ENCODE peak calls at places on chromosomes 12 and 14, in nine cellular contexts. C is PC-9, D is tibial artery, Q is AG09309, M is AG10803, O is WTC11, P is GM13977, W is astrocyte of the cerebellum, J is cardiac muscle cell. I is an unnamed sample.

GRCh38 chr14:92866181-92866752 is 56.7 kb upstream of the CHGA start:
- DNase-seq in J (no peak), C (no peak), O (no peak), D (no peak), P (no peak), W (no peak), Q (no peak), M (no peak), I (no peak)

GRCh38 chr14:69685716-69686115 is 74.3 kb downstream of the SUSD6 start:
- DNase-seq in W (peak; percentile 65), M (peak; percentile 61), C (no peak), O (no peak), P (no peak), Q (no peak), J (peak; percentile 81), D (peak; percentile 65), I (no peak)

GRCh38 chr12:32217354-32218310 is 111.0 kb downstream of the BICD1 start:
- DNase-seq in D (peak; percentile 35), J (peak; percentile 55), C (no peak), M (peak; percentile 89), Q (peak; percentile 46), O (no peak), W (peak; percentile 58), P (no peak), I (peak; percentile 32)

GRCh38 chr14:32468955-32469354 is 139.9 kb downstream of the AKAP6 start:
- DNase-seq in P (no peak), O (no peak), D (peak; percentile 31), W (peak; percentile 23), C (peak; percentile 19), J (peak; percentile 86), Q (no peak), M (peak; percentile 93), I (no peak)

GRCh38 chr12:42199007-42199406 is 39.0 kb downstream of the YAF2 start:
- DNase-seq in M (no peak), D (no peak), Q (no peak), P (no peak), C (no peak), W (no peak), J (no peak), O (no peak), I (no peak)

GRCh38 chr14:50335389-50335788 is 23.3 kb downstream of the DMAC2L start:
- DNase-seq in C (no peak), O (peak; percentile 33), D (peak; percentile 72), Q (no peak), P (no peak), M (peak; percentile 59), J (peak; percentile 82), W (peak; percentile 74), I (no peak)

GRCh38 chr14:77128414-77128891 is 13.1 kb downstream of the ZDHHC22 start:
- DNase-seq in C (peak; percentile 65), W (peak; percentile 22), D (no peak), J (no peak), O (no peak), P (no peak), M (no peak), Q (no peak), I (no peak)

GRCh38 chr12:55715833-55716581 is at the start of gene BLOC1S1:
- DNase-seq in O (peak; percentile 96), C (peak; percentile 92), D (peak; percentile 93), Q (peak; percentile 63), M (peak; percentile 93), W (peak; percentile 82), P (peak; percentile 94), J (peak; percentile 94), I (peak; percentile 86)

GRCh38 chr12:5745251-5745888 is 199.7 kb downstream of the ANO2 start:
- DNase-seq in O (peak; percentile 91), P (peak; percentile 59), M (peak; percentile 66), D (peak; percentile 74), Q (peak; percentile 25), C (peak; percentile 49), J (peak; percentile 53), W (peak; percentile 9), I (peak; percentile 20)

GRCh38 chr12:105738036-105738435 is 400.7 kb downstream of the NUAK1 start:
- DNase-seq in P (no peak), D (peak; percentile 55), Q (no peak), O (no peak), C (no peak), J (peak; percentile 82), M (peak; percentile 54), W (no peak), I (peak; percentile 16)

GRCh38 chr14:105168496-105168978 is at the start of gene JAG2:
- DNase-seq in D (no peak), J (peak; percentile 24), O (peak; percentile 70), W (no peak), M (no peak), C (peak; percentile 52), Q (no peak), P (peak; percentile 84), I (no peak)

GRCh38 chr14:47020500-47020899 is 368.9 kb upstream of the RPL10L start:
- DNase-seq in C (no peak), D (no peak), Q (no peak), W (no peak), P (no peak), O (no peak), M (no peak), J (no peak), I (no peak)

GRCh38 chr14:69752773-69753172 is 14.2 kb upstream of the SRSF5 start:
- DNase-seq in D (no peak), J (no peak), P (no peak), W (no peak), C (no peak), M (no peak), Q (no peak), O (no peak), I (no peak)

GRCh38 chr14:103811189-103811588 is 36.2 kb downstream of the PPP1R13B start:
- DNase-seq in O (no peak), J (no peak), Q (no peak), D (no peak), M (no peak), W (no peak), C (no peak), P (no peak), I (no peak)

GRCh38 chr14:103805708-103806107 is 41.7 kb downstream of the PPP1R13B start:
- DNase-seq in D (no peak), J (no peak), W (no peak), Q (no peak), C (no peak), O (no peak), P (no peak), M (peak; percentile 19), I (no peak)

GRCh38 chr14:103803661-103804060 is 43.7 kb downstream of the PPP1R13B start:
- DNase-seq in Q (peak; percentile 23), W (no peak), C (no peak), O (no peak), M (peak; percentile 31), D (no peak), J (peak; percentile 20), P (no peak), I (no peak)

GRCh38 chr14:103806805-103807204 is 40.6 kb downstream of the PPP1R13B start:
- DNase-seq in J (no peak), C (no peak), M (no peak), O (no peak), W (no peak), Q (no peak), P (peak; percentile 40), D (no peak), I (no peak)

GRCh38 chr14:103808403-103809001 is 38.9 kb downstream of the PPP1R13B start:
- DNase-seq in D (peak; percentile 66), M (peak; percentile 71), P (peak; percentile 49), O (peak; percentile 82), C (peak; percentile 69), J (peak; percentile 86), W (peak; percentile 64), Q (no peak), I (peak; percentile 20)
- TF ChIP-seq CTCF in D (peak; percentile 69), M (peak; percentile 91), P (peak; percentile 86), O (peak; percentile 59), C (peak; percentile 92), J (peak; percentile 84), W (peak; percentile 92), Q (peak; percentile 85), I (peak; percentile 84)

GRCh38 chr12:1171657-1172056 is 180.6 kb downstream of the ERC1 start:
- DNase-seq in J (no peak), M (no peak), C (peak; percentile 47), O (no peak), Q (no peak), D (no peak), W (no peak), P (no peak), I (no peak)
- TF ChIP-seq CTCF in J (no peak), M (no peak), C (no peak), O (no peak), Q (no peak), D (no peak), W (no peak), P (no peak), I (no peak)

DNA sequence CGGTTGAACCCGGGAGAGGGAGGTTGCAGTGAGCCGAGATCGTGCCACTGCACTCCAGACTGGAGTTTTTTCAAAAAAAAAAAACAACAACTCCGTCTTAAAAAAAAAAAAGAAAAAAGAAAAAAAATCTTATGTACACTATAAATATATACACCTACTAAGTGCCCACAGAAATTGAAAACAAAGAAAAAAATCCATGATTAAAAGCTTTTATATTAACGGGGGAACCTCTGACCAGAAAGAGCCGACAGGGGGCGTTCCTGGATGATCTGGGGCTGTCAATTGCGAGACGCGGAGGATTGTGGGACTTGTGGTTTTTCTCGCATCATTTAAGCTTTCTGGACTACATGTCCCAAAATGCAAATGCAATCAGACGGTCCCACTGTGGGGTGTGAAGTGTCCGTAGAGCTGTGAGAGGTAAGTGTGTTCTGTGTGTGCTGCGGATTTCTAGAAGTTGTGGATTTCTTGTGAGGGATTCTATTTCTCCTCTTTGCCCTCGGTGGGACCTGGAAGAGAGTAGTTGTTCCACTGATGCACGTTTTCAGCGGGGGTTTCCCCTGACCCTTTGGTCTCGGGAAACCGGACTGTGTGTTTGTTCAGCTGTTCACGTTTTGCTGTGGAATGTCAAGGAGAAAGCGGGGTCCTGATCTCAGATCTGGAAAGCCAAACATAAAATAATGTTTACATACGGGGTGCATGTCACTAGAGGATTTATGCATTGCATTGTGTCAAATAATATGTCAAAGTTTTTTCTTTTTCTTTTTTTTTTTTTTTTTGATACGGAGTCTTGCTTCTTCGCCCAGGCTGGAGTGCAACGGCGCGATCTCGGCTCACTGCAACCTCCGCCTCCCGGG is at the start of gene SIRT4:
- DNase-seq in O (peak; percentile 89), J (peak; percentile 96), P (peak; percentile 93), W (peak; percentile 92), Q (peak; percentile 75), M (peak; percentile 92), D (peak; percentile 95), C (peak; percentile 78), I (peak; percentile 85)
- TF ChIP-seq CTCF in O (peak; percentile 52), J (peak; percentile 88), P (peak; percentile 72), W (peak; percentile 92), Q (peak; percentile 79), M (peak; percentile 85), D (peak; percentile 64), C (peak; percentile 85), I (peak; percentile 80)

DNA sequence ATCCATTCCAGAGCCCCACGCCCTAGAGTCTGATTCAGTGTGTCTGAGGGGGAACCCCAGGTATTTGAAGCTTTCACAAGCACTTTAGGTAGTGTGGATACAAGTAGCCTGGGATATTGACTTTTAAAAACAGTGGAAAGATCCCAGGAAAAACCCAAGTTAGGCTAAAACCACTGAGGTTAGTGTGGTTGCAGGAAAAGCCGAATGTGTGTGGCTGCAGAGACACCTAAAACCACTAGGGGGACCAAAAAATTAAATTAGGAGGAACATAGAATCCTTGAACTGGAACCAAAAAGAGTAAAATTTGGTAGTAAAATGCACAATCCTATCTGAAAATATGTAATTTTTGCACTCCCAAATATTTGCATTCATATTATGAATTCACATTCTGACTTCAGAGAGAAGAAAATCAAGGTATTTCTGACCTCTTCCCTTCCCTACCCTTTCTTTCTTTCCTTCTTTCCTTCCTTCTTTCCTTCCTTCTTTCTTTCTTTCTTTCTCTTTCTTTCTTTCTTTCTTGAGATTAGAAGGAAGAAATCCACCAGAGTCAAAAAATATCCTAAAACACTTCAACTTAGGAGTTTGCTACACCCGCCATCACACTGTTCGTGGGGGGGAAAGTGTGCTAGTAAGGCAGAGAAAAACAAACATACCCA is 37.8 kb downstream of the SLCO1A2 start:
- DNase-seq in M (peak; percentile 15), Q (no peak), P (peak; percentile 9), W (peak; percentile 6), J (peak; percentile 25), D (no peak), C (no peak), O (no peak), I (no peak)
- TF ChIP-seq CTCF in M (peak; percentile 76), Q (peak; percentile 63), P (peak; percentile 67), W (peak; percentile 82), J (peak; percentile 73), D (peak; percentile 45), C (peak; percentile 81), O (peak; percentile 68), I (peak; percentile 76)

I was measured in AG04450.